ENCODE peak calls at places on chromosomes 3 and 15, in six cellular contexts. U is GM10248; O is iPS DF 19.7; M is activated naive CD8-positive, alpha-beta T cell treated with anti-CD3 and anti-CD28 coated beads, Interleukin-2, amount 50 U/mL, for 24 hours; N is stimulated activated CD4-positive, alpha-beta T cell treated with anti-CD3 and anti-CD28 coated beads, Interleukin-12 subunit alpha, Interleukin-12 subunit beta, amount 100 ng/mL, for 4 hours; E is fibroblast of pulmonary artery. X is an unnamed sample.
A peak's percentile ranks its signal among the peaks of the same experiment; 100 is the strongest.

GRCh38 chr3:140420621-140421357 is 257.1 kb upstream of the TRIM42 start:
- DNase-seq in U (no peak), O (no peak), M (no peak), N (no peak), E (peak; percentile 74), X (no peak)

GRCh38 chr15:64246364-64247189 is 83.8 kb upstream of the PPIB start:
- DNase-seq in U (peak; percentile 66), O (peak; percentile 35), M (peak; percentile 44), N (no peak), E (peak; percentile 89), X (no peak)

GRCh38 chr3:133827136-133827535 is 21.5 kb downstream of the SRPRB start:
- DNase-seq in U (no peak), O (no peak), M (no peak), N (no peak), E (no peak), X (no peak)

GRCh38 chr3:178302966-178303930 is 233.0 kb upstream of the KCNMB2 start:
- DNase-seq in U (no peak), O (no peak), M (no peak), N (no peak), E (peak; percentile 45), X (no peak)

GRCh38 chr3:175240928-175241327 is 381.8 kb downstream of the NAALADL2 start:
- DNase-seq in U (no peak), O (no peak), M (no peak), N (no peak), E (no peak), X (no peak)

GRCh38 chr3:9500108-9501050 is 53.2 kb downstream of the LHFPL4 start:
- DNase-seq in U (peak; percentile 82), O (peak; percentile 45), M (peak; percentile 83), N (peak; percentile 63), E (peak; percentile 69), X (peak; percentile 99)

GRCh38 chr3:138941259-138941885 is 5.6 kb downstream of the FOXL2 start:
- DNase-seq in U (peak; percentile 25), O (no peak), M (peak; percentile 50), N (no peak), E (peak; percentile 66), X (no peak)

GRCh38 chr15:29978411-29979382 is 104.1 kb upstream of the GOLGA8J start:
- DNase-seq in U (no peak), O (no peak), M (no peak), N (no peak), E (peak; percentile 7), X (no peak)

GRCh38 chr3:198030726-198031125 is 70.7 kb downstream of the LMLN start:
- DNase-seq in U (no peak), O (no peak), M (no peak), N (no peak), E (no peak), X (no peak)

GRCh38 chr15:55221090-55222011 is 24.6 kb upstream of the RSL24D1 start:
- DNase-seq in U (peak; percentile 45), O (no peak), M (peak; percentile 55), N (no peak), E (peak; percentile 98), X (no peak)

GRCh38 chr3:141804778-141805639 is 41.8 kb downstream of the GRK7 start:
- DNase-seq in U (no peak), O (no peak), M (no peak), N (no peak), E (no peak), X (no peak)

GRCh38 chr3:133927543-133928066 is 31.9 kb upstream of the RAB6B start:
- DNase-seq in U (peak; percentile 91), O (no peak), M (peak; percentile 76), N (peak; percentile 81), E (no peak), X (no peak)

GRCh38 chr15:64163662-64164362 is 990 bp upstream of the PPIB start:
- DNase-seq in U (no peak), O (no peak), M (no peak), N (no peak), E (no peak), X (no peak)

GRCh38 chr3:87350367-87351199 is 74.2 kb upstream of the POU1F1 start:
- DNase-seq in U (peak; percentile 53), O (no peak), M (no peak), N (no peak), E (peak; percentile 69), X (no peak)

GRCh38 chr3:8867646-8868045 is 95.6 kb downstream of the RAD18 start:
- DNase-seq in U (no peak), O (no peak), M (no peak), N (no peak), E (no peak), X (no peak)

GRCh38 chr15:25793354-25794050 is 69.6 kb downstream of the ATP10A start:
- DNase-seq in U (no peak), O (no peak), M (no peak), N (no peak), E (no peak), X (no peak)

GRCh38 chr3:110738531-110738930 is 333.1 kb upstream of the NECTIN3 start:
- DNase-seq in U (no peak), O (no peak), M (no peak), N (no peak), E (peak; percentile 20), X (no peak)

GRCh38 chr3:138457863-138458735 is 23.7 kb downstream of the ESYT3 start:
- DNase-seq in U (no peak), O (no peak), M (no peak), N (no peak), E (no peak), X (no peak)

GRCh38 chr3:15989419-15989818 is 185.1 kb upstream of the GALNT15 start:
- DNase-seq in U (no peak), O (no peak), M (no peak), N (no peak), E (peak; percentile 22), X (no peak)

X was measured in H1.